ENCODE peak calls at places on chromosome 20, in six cellular contexts. W is mesothelial cell of epicardium, Y is sigmoid colon, F is heart right ventricle, O is activated B cell treated with CpG ODN at 0.5 μM for 24 hours, N is GM20000. H is an unnamed sample.

GRCh38 chr20:34538671-34539123 is 19.8 kb upstream of the MAP1LC3A start:
- DNase-seq in N (peak; percentile 64), F (peak; percentile 49), W (no peak), O (peak; percentile 37), Y (peak; percentile 75), H (peak; percentile 80)

GRCh38 chr20:15603501-15603900 is 969.7 kb downstream of the KIF16B start:
- DNase-seq in O (no peak), F (no peak), Y (no peak), W (no peak), N (no peak), H (no peak)

GRCh38 chr20:19079536-19080299 is 132.7 kb upstream of the SLC24A3 start:
- DNase-seq in W (no peak), O (no peak), Y (no peak), F (no peak), N (no peak), H (no peak)

GRCh38 chr20:40497781-40498691 is 191.0 kb downstream of the MAFB start:
- DNase-seq in Y (peak; percentile 81), W (no peak), O (no peak), N (no peak), F (peak; percentile 27), H (no peak)

GRCh38 chr20:46512943-46513844 is at the start of gene ZNF334:
- DNase-seq in W (peak; percentile 61), Y (peak; percentile 76), N (peak; percentile 71), O (no peak), F (peak; percentile 77), H (peak; percentile 86)

GRCh38 chr20:17620371-17621228 is 50.7 kb downstream of the DSTN start:
- DNase-seq in F (no peak), N (no peak), Y (peak; percentile 69), O (peak; percentile 10), W (no peak), H (no peak)

GRCh38 chr20:15627501-15627903 is 945.7 kb downstream of the KIF16B start:
- DNase-seq in Y (no peak), F (no peak), W (no peak), N (no peak), O (no peak), H (no peak)

GRCh38 chr20:35215066-35215956 is 11.2 kb upstream of the MMP24 start:
- DNase-seq in F (no peak), W (no peak), Y (no peak), O (no peak), N (no peak), H (no peak)

GRCh38 chr20:44582321-44583025 is at the start of gene PKIG:
- DNase-seq in O (no peak), N (no peak), W (no peak), F (no peak), Y (peak; percentile 82), H (no peak)

GRCh38 chr20:41058007-41058673 is 29.5 kb downstream of the TOP1 start:
- DNase-seq in F (no peak), W (no peak), Y (no peak), O (no peak), N (no peak), H (no peak)

GRCh38 chr20:53072923-53073579 is 100.9 kb downstream of the TSHZ2 start:
- DNase-seq in N (no peak), F (no peak), Y (no peak), O (no peak), W (no peak), H (no peak)

GRCh38 chr20:47859255-47859654 is 74.0 kb upstream of the SULF2 start:
- DNase-seq in W (no peak), O (no peak), F (no peak), Y (no peak), N (no peak), H (no peak)

GRCh38 chr20:41308290-41308691 is 9.2 kb downstream of the ZHX3 start:
- DNase-seq in O (no peak), N (no peak), F (no peak), W (no peak), Y (no peak), H (no peak)

GRCh38 chr20:62368629-62369507 is 1.8 kb upstream of the LAMA5 start:
- DNase-seq in Y (peak; percentile 91), N (no peak), W (no peak), O (no peak), F (peak; percentile 56), H (peak; percentile 83)

GRCh38 chr20:44092551-44093248 is 94.3 kb downstream of the JPH2 start:
- DNase-seq in O (no peak), W (no peak), Y (peak; percentile 32), F (no peak), N (no peak), H (no peak)

GRCh38 chr20:35791823-35792222 is 20.0 kb downstream of the PHF20 start:
- DNase-seq in O (no peak), Y (no peak), N (no peak), W (no peak), F (no peak), H (no peak)

GRCh38 chr20:15039088-15039762 is 701.8 kb upstream of the FLRT3 start:
- DNase-seq in N (no peak), Y (no peak), F (no peak), W (no peak), O (no peak), H (no peak)

GRCh38 chr20:25233016-25233772 is 14.7 kb upstream of the PYGB start:
- DNase-seq in N (no peak), Y (peak; percentile 56), O (no peak), W (no peak), F (peak; percentile 59), H (no peak)

GRCh38 chr20:57830515-57830895 is 120.7 kb upstream of the PMEPA1 start:
- DNase-seq in Y (no peak), W (no peak), N (no peak), O (no peak), F (no peak), H (no peak)

GRCh38 chr20:41508335-41508734 is 109.8 kb downstream of the CHD6 start:
- DNase-seq in O (no peak), W (no peak), F (no peak), Y (no peak), N (no peak), H (no peak)

GRCh38 chr20:31861346-31862156 is 8.8 kb downstream of the DUSP15 start:
- DNase-seq in N (peak; percentile 95), Y (no peak), F (peak; percentile 73), W (peak; percentile 72), O (peak; percentile 62), H (peak; percentile 100)

GRCh38 chr20:56574531-56575142 is 41.6 kb downstream of the FAM209B start:
- DNase-seq in O (no peak), W (no peak), F (no peak), Y (no peak), N (no peak), H (no peak)

GRCh38 chr20:17538517-17539170 is 7.5 kb upstream of the BFSP1 start:
- DNase-seq in W (no peak), N (peak; percentile 52), F (no peak), O (no peak), Y (no peak), H (no peak)

GRCh38 chr20:24616258-24617079 is 147.0 kb downstream of the SYNDIG1 start:
- DNase-seq in O (no peak), N (no peak), Y (no peak), W (no peak), F (no peak), H (no peak)

GRCh38 chr20:5734559-5735137 is 15.6 kb upstream of the SHLD1 start:
- DNase-seq in Y (no peak), O (no peak), W (no peak), F (no peak), N (no peak), H (no peak)

GRCh38 chr20:50456452-50457324 is 53.5 kb upstream of the PTPN1 start:
- DNase-seq in O (no peak), N (no peak), Y (no peak), F (no peak), W (no peak), H (no peak)
- TF ChIP-seq CTCF in O (no peak), N (no peak), Y (no peak), F (no peak), W (no peak), H (no peak)

GRCh38 chr20:55271370-55271769 is 733.9 kb downstream of the CBLN4 start:
- DNase-seq in N (no peak), O (no peak), W (no peak), Y (no peak), F (no peak), H (no peak)

GRCh38 chr20:55273149-55273548 is 732.2 kb downstream of the CBLN4 start:
- DNase-seq in Y (no peak), N (no peak), W (no peak), F (no peak), O (no peak), H (no peak)

GRCh38 chr20:55264825-55265224 is 740.5 kb downstream of the CBLN4 start:
- DNase-seq in W (no peak), F (no peak), O (no peak), Y (no peak), N (no peak), H (no peak)

GRCh38 chr20:55266361-55266760 is 739.0 kb downstream of the CBLN4 start:
- DNase-seq in O (no peak), W (no peak), N (no peak), F (no peak), Y (no peak), H (no peak)

DNA sequence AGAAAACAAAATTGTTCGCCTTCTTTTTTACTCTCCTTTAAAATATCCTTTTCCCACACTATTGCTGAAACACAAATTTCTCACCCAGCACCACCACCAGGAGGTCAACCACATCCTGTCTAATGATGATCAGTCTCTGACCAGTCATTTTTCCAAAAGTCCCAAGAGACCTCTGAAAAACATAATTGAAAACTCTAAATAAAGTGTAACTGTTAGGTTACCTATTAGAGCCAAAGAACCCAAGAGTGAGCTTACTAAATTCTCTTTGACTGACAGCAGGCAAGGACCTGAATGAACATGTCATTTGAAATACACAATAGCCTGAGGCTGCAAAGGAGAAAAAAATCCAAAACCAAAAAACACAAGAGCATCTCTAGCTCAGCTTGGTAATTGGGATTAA is 735.4 kb downstream of the CBLN4 start:
- DNase-seq in W (no peak), O (no peak), Y (no peak), F (no peak), N (no peak), H (no peak)
- TF ChIP-seq CTCF in W (no peak), O (no peak), Y (no peak), F (no peak), N (no peak), H (no peak)

DNA sequence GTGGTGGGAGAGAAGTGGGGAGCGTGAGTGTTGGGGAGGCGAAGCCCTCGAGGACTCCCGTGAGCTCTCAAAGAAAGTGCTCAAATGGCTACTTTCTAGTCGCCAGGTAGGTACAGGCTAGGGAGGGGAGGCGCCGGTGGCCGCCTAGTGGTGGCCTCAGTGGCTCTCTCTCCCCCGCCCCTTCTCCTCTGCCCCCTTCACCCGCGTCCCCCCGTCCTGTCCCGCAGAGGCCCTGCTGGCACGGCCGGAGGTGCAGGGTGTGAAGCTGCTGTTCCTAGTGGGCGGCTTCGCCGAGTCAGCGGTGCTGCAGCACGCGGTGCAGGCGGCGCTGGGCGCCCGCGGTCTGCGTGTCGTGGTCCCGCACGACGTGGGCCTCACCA is 16.3 kb downstream of the ADISSP start:
- DNase-seq in Y (peak; percentile 65), W (no peak), O (no peak), F (no peak), N (no peak), H (no peak)
- TF ChIP-seq CTCF in Y (no peak), W (no peak), O (no peak), F (no peak), N (no peak), H (peak; percentile 42)

DNA sequence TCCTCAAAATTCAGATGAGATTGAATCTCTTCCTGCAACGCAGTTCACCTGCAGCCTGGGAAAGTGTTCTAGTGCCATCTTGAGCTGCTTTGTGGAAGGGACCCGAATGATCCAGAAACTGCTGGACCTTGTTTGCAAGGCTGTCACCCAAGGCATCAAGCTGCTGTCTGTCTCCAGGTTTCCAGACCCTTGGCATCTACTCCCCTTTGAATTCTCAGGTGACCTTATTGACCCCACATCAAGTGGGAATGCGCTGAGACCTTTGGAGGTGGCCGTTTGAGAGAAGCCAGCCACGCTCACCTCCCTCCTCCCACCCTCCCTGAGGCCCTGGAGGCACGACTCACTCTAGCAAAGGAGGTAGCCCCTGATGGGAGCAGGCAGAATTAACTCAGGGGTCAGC is 112.5 kb downstream of the EDN3 start:
- DNase-seq in F (no peak), N (no peak), W (no peak), Y (peak; percentile 46), O (no peak), H (no peak)
- TF ChIP-seq CTCF in F (no peak), N (no peak), W (no peak), Y (no peak), O (no peak), H (no peak)

H was measured in glutamatergic neuron.